ENCODE peak calls at places on chromosomes 2 and 18, in five cellular contexts. K is AG04450, G is B cell, D is cardiac fibroblast, J is heart left ventricle. U is an unnamed sample.

GRCh38 chr18:75227535-75227934 is 16.9 kb downstream of the TSHZ1 start:
- DNase-seq in G (no peak), J (no peak), K (no peak), D (no peak), U (no peak)

GRCh38 chr18:26546875-26547301 is 1.5 kb downstream of the KCTD1 start:
- DNase-seq in G (peak), J (peak), K (no peak), D (no peak), U (no peak)

GRCh38 chr2:61254536-61254935 is 92.5 kb downstream of the C2orf74 start:
- DNase-seq in K (no peak), D (peak), G (no peak), J (no peak), U (no peak)

GRCh38 chr2:131394147-131394931 is 30.4 kb upstream of the RAB6D start:
- DNase-seq in K (no peak), J (no peak), D (no peak), G (no peak), U (no peak)

GRCh38 chr2:142065700-142066099 is 65.1 kb downstream of the LRP1B start:
- DNase-seq in J (no peak), G (no peak), D (no peak), K (no peak), U (no peak)

GRCh38 chr2:10833021-10833420 is 20.4 kb upstream of the PDIA6 start:
- DNase-seq in G (no peak), K (no peak), J (no peak), D (no peak), U (no peak)

GRCh38 chr18:76384861-76385680 is 110.0 kb downstream of the ZNF516 start:
- DNase-seq in J (no peak), K (no peak), G (no peak), D (no peak), U (no peak)

GRCh38 chr2:67576991-67577390 is 179.9 kb downstream of the ETAA1 start:
- DNase-seq in K (no peak), J (no peak), D (no peak), G (no peak), U (no peak)

GRCh38 chr2:197345846-197346370 is 35.3 kb upstream of the ANKRD44 start:
- DNase-seq in J (no peak), D (peak), G (no peak), K (no peak), U (no peak)

GRCh38 chr2:43412121-43412753 is 183.6 kb downstream of the THADA start:
- DNase-seq in D (peak), J (no peak), K (no peak), G (no peak), U (no peak)

GRCh38 chr2:68827681-68828080 is 43.5 kb downstream of the BMP10 start:
- DNase-seq in J (no peak), K (no peak), G (no peak), D (no peak), U (no peak)

GRCh38 chr2:187310696-187311095 is 137.4 kb downstream of the CALCRL start:
- DNase-seq in G (no peak), K (no peak), J (no peak), D (peak), U (peak)

GRCh38 chr2:111905990-111906735 is 7.8 kb downstream of the MERTK start:
- DNase-seq in J (no peak), K (no peak), G (no peak), D (peak), U (no peak)

GRCh38 chr2:40310303-40310702 is 141.6 kb downstream of the SLC8A1 start:
- DNase-seq in G (no peak), D (no peak), J (no peak), K (no peak), U (no peak)

GRCh38 chr2:1366546-1367134 is 46.6 kb upstream of the TPO start:
- DNase-seq in D (no peak), J (no peak), G (peak), K (no peak), U (no peak)

GRCh38 chr2:29376541-29376940 is 261.3 kb downstream of the CLIP4 start:
- DNase-seq in K (no peak), D (no peak), J (no peak), G (no peak), U (no peak)

GRCh38 chr2:158024288-158024898 is 77.3 kb upstream of the UPP2 start:
- DNase-seq in J (no peak), D (peak), K (no peak), G (no peak), U (no peak)